ENCODE peak calls at places on chromosomes 4 and X, in four cellular contexts. N is thoracic aorta, W is left ventricle myocardium inferior, F is fibroblast of lung. O is an unnamed sample.

GRCh38 chr4:149531861-149532260 is 283.8 kb downstream of the IQCM start:
- DNase-seq in N (no peak), W (no peak), F (peak; percentile 87), O (no peak)

GRCh38 chrX:155645180-155645579 is 32.4 kb upstream of the TMLHE start:
- DNase-seq in N (no peak), W (no peak), F (no peak), O (no peak)

GRCh38 chr4:21517460-21517859 is 431.1 kb downstream of the KCNIP4 start:
- DNase-seq in N (no peak), W (no peak), F (no peak), O (no peak)

GRCh38 chr4:114272226-114272625 is 292.8 kb upstream of the ARSJ start:
- DNase-seq in N (no peak), W (no peak), F (peak; percentile 98), O (no peak)

GRCh38 chr4:27088491-27088890 is 227.8 kb downstream of the STIM2 start:
- DNase-seq in N (no peak), W (no peak), F (no peak), O (no peak)

GRCh38 chr4:142817442-142817841 is 28.7 kb downstream of the INPP4B start:
- DNase-seq in N (no peak), W (no peak), F (peak; percentile 92), O (peak; percentile 79)

GRCh38 chr4:159273126-159273438 is 170.2 kb downstream of the RAPGEF2 start:
- DNase-seq in N (no peak), W (no peak), F (peak; percentile 55), O (no peak)

GRCh38 chrX:115892787-115893671 is 277.5 kb upstream of the AGTR2 start:
- DNase-seq in N (no peak), W (no peak), F (peak; percentile 4), O (no peak)

GRCh38 chr4:91279899-91280298 is 1023.9 kb upstream of the GRID2 start:
- DNase-seq in N (no peak), W (peak; percentile 12), F (no peak), O (no peak)

GRCh38 chr4:1767058-1767769 is 25.9 kb upstream of the FGFR3 start:
- DNase-seq in N (no peak), W (no peak), F (peak; percentile 27), O (no peak)

GRCh38 chr4:175536852-175537453 is 275.1 kb downstream of the GPM6A start:
- DNase-seq in N (no peak), W (no peak), F (peak; percentile 74), O (no peak)

GRCh38 chr4:128006592-128006991 is 41.4 kb downstream of the ABHD18 start:
- DNase-seq in N (no peak), W (no peak), F (peak; percentile 68), O (no peak)

GRCh38 chr4:182488886-182489285 is 245.7 kb downstream of the TENM3 start:
- DNase-seq in N (no peak), W (no peak), F (no peak), O (no peak)

GRCh38 chrX:51798701-51799100 is 55.5 kb downstream of the GSPT2 start:
- DNase-seq in N (no peak), W (no peak), F (no peak), O (no peak)

GRCh38 chr4:121989715-121990114 is 37.9 kb upstream of the TRPC3 start:
- DNase-seq in N (no peak), W (no peak), F (peak; percentile 67), O (no peak)
- H3K4me1 ChIP-seq in N (no peaks in the 10 kb centered on the region), W (no peaks in the 10 kb centered on the region), F (peaks cover 3% of the 10 kb centered on the region), O (no peaks in the 10 kb centered on the region)

GRCh38 chr4:168832746-168833575 is 177.1 kb downstream of the CBR4 start:
- DNase-seq in N (no peak), W (peak; percentile 61), F (no peak), O (peak; percentile 56)

GRCh38 chr4:168837922-168838321 is 172.1 kb downstream of the CBR4 start:
- DNase-seq in N (no peak), W (no peak), F (peak; percentile 68), O (no peak)

GRCh38 chr4:168836482-168836881 is 173.6 kb downstream of the CBR4 start:
- DNase-seq in N (no peak), W (no peak), F (no peak), O (no peak)

GRCh38 chr4:168831919-168832745 is 177.9 kb downstream of the CBR4 start:
- DNase-seq in N (peak; percentile 49), W (peak; percentile 85), F (peak; percentile 87), O (peak; percentile 90)

DNA sequence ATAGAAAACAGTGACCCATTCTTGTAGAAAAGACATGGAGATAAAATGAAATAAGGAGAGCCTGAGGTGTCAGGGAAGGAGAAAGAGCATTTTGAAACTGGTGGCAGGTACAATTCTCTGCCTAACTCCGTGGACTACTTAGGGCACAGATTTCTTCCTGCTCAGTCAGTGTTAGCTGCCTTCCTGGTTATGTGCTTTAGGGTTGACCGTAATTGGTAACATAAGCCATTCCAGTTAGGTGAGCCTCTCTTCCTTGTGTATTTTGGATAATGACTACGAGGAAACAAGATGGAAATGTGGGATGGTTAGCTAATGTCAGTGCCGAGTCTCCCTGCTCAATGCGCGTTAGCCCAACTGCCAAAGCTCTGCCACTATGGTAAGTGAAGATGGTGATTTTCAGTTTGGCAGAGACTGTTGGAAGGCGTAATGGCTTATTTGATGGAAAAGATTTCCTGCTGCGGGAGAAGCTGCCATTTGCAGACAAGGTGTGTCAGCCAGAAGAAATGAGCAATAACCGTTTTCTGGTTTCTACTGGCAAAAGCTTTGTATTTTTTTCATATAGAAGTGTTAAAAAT is 174.1 kb downstream of the CBR4 start:
- DNase-seq in N (no peak), W (no peak), F (no peak), O (no peak)
- H3K4me1 ChIP-seq in N (peaks cover 44% of the 10 kb centered on the region), W (peaks cover 100% of the 10 kb centered on the region), F (peaks cover 4% of the 10 kb centered on the region), O (peaks cover 49% of the 10 kb centered on the region)

GRCh38 chrX:5823861-5824260 is 404.8 kb downstream of the NLGN4X start:
- DNase-seq in N (no peak), W (no peak), F (no peak), O (no peak)
- H3K4me1 ChIP-seq in N (no peaks in the 10 kb centered on the region), W (no peaks in the 10 kb centered on the region), F (no peaks in the 10 kb centered on the region), O (no peaks in the 10 kb centered on the region)

DNA sequence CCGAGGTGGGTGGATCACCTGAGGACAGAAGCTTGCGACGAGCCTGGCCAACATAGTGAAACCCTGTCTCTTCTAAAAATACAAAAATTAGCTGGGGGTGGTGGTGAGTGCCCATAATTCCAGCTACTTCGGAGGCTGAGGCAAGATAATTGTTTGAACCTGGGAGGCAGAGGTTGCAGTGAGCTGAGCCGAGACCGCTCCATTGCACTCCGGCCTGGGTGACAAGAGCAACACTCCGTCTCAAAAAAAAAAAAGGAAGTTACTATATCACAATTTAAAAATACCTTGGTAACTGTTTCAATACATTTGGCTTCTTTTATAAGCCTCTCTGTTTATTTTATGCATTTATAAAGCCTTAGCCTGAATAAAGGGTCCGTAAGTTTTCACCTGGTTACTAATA is 46.6 kb upstream of the CHRNA9 start:
- DNase-seq in N (no peak), W (no peak), F (no peak), O (no peak)
- H3K4me1 ChIP-seq in N (no peaks in the 10 kb centered on the region), W (no peaks in the 10 kb centered on the region), F (no peaks in the 10 kb centered on the region), O (no peaks in the 10 kb centered on the region)

GRCh38 chr4:4693755-4694295 is 152.0 kb upstream of the STX18 start:
- DNase-seq in N (no peak), W (no peak), F (no peak), O (no peak)
- H3K4me1 ChIP-seq in N (no peaks in the 10 kb centered on the region), W (peaks cover 10% of the 10 kb centered on the region), F (no peaks in the 10 kb centered on the region), O (no peaks in the 10 kb centered on the region)

DNA sequence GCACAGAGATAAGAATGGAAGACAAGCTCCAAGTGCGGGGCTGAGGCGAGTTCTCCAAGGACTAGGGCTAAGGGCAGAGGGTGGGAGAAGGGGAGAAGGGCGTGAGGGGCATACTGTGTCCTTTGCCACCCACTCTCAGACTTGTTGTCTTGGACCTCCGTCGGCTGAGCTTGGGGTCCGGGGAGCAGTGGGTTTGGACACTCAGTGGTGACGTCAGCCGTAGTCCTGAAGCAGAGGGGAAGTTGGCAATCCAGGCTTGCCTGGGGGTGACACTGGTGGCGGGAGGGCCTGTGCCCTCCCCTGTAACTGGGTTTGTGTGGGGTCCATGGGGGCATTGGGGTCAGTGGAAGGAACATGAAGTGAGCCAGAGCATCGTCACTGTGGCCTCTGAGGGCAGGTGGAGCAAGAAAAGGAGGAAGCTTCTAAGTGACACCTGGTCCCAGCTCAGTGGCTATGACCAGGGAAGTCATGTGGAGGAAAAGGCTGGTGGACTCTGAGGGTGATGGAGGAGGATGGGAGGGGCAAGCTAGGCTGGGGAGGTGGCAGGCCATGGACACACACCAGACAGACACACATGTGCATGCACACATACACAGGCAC is 17.6 kb downstream of the CD99 start:
- DNase-seq in N (no peak), W (no peak), F (no peak), O (no peak)
- H3K4me1 ChIP-seq in N (peaks cover 49% of the 10 kb centered on the region), W (peaks cover 80% of the 10 kb centered on the region), F (peaks cover 35% of the 10 kb centered on the region), O (peaks cover 32% of the 10 kb centered on the region)

GRCh38 chr4:105598044-105598443 is 45.6 kb downstream of the ARHGEF38 start:
- DNase-seq in N (no peak), W (no peak), F (no peak), O (no peak)
- H3K4me1 ChIP-seq in N (no peaks in the 10 kb centered on the region), W (peaks cover 20% of the 10 kb centered on the region), F (no peaks in the 10 kb centered on the region), O (no peaks in the 10 kb centered on the region)